ENCODE peak calls at places on chromosomes 4 and X, in five cellular contexts. B is HCT116, Y is H7, G is neural progenitor cell, V is PC-3. Z is an unnamed sample.
A peak's percentile ranks its signal among the peaks of the same experiment; 100 is the strongest.

GRCh38 chr4:176444741-176445140 is 125.0 kb downstream of the SPCS3 start:
- DNase-seq in V (peak; percentile 67), G (no peak), Y (no peak), B (no peak), Z (no peak)

GRCh38 chr4:184936071-184936470 is 82.2 kb upstream of the HELT start:
- DNase-seq in Y (no peak), G (no peak), V (no peak), B (no peak), Z (no peak)

GRCh38 chrX:108270280-108270679 is 167.9 kb downstream of the COL4A6 start:
- DNase-seq in V (no peak), Y (no peak), B (no peak), G (no peak), Z (no peak)

GRCh38 chrX:8484360-8484759 is 19.7 kb downstream of the VCX3B start:
- DNase-seq in B (no peak), V (no peak), G (no peak), Y (no peak), Z (no peak)

GRCh38 chrX:39967348-39967747 is 130.4 kb downstream of the BCOR start:
- DNase-seq in Y (no peak), V (peak; percentile 30), B (no peak), G (no peak), Z (no peak)

GRCh38 chr4:137651128-137651527 is 118.8 kb upstream of the PCDH18 start:
- DNase-seq in B (no peak), G (no peak), V (peak; percentile 45), Y (no peak), Z (no peak)

GRCh38 chrX:112636288-112636687 is 43.5 kb downstream of the LHFPL1 start:
- DNase-seq in B (no peak), G (no peak), V (no peak), Y (no peak), Z (no peak)

GRCh38 chrX:22952011-22952410 is 47.7 kb upstream of the DDX53 start:
- DNase-seq in B (no peak), G (no peak), V (peak; percentile 23), Y (peak; percentile 15), Z (no peak)

GRCh38 chr4:146976145-146976544 is 30.5 kb upstream of the TTC29 start:
- DNase-seq in V (peak; percentile 16), Y (no peak), G (peak; percentile 29), B (no peak), Z (peak; percentile 97)

GRCh38 chr4:172095161-172095560 is 282.0 kb downstream of the GALNTL6 start:
- DNase-seq in G (peak; percentile 8), Y (peak; percentile 4), V (no peak), B (no peak), Z (no peak)

GRCh38 chr4:8156617-8157016 is 2.0 kb downstream of the ABLIM2 start:
- DNase-seq in G (no peak), Y (no peak), B (no peak), V (no peak), Z (no peak)

GRCh38 chr4:8155660-8156421 is 2.8 kb downstream of the ABLIM2 start:
- DNase-seq in Y (peak; percentile 75), G (no peak), V (no peak), B (no peak), Z (no peak)

GRCh38 chr4:8158710-8159521 is at the start of gene ABLIM2:
- DNase-seq in Y (peak; percentile 100), G (peak; percentile 99), B (peak; percentile 91), V (peak; percentile 93), Z (peak; percentile 90)

GRCh38 chr4:8157944-8158709 is 486 bp downstream of the ABLIM2 start:
- DNase-seq in V (peak; percentile 11), B (no peak), Y (peak; percentile 75), G (no peak), Z (no peak)

GRCh38 chr4:8157496-8157895 is 1.1 kb downstream of the ABLIM2 start:
- DNase-seq in G (peak; percentile 28), Y (peak; percentile 69), B (no peak), V (no peak), Z (no peak)
- H3K4me3 ChIP-seq in G (peak overlapping the region; percentile 69), Y (no peak overlapping the region), B (peak overlapping the region; percentile 74), V (peak overlapping the region; percentile 70), Z (no peak overlapping the region)

DNA sequence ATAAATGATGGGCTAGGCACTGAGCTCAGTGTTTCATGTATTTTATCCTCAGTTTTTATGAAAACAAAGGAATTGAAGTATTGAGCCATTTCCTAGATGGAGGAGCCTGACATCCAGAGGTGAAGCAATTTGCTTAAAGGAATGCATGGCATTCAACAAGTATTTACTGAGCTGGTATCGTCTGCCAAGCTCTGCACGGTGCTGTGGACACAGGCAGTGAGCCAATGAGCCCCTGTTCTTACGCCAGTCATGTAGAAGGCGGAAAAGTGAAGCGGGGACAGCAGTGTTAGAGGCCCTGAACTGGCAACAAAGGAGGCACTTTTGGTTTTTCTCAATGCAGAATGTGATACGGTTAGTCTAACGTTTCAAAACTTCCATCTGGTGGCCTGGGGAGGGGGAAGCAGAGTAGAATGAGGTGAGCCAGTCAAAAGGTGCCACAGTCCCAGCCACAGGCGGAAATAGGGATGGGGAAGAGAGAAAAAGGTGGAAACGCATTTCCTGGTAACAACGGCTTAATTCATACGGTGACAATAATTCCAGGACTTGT is 134.1 kb downstream of the AFAP1 start:
- DNase-seq in Y (no peak), B (no peak), V (peak; percentile 92), G (peak; percentile 61), Z (peak; percentile 91)
- H3K4me3 ChIP-seq in Y (no peak overlapping the region), B (no peak overlapping the region), V (no peak overlapping the region), G (no peak overlapping the region), Z (no peak overlapping the region)

GRCh38 chrX:119617511-119618164 is 11.4 kb upstream of the NKRF start:
- DNase-seq in G (peak; percentile 36), Y (no peak), V (no peak), B (no peak), Z (no peak)
- H3K4me3 ChIP-seq in G (no peak overlapping the region), Y (no peak overlapping the region), V (no peak overlapping the region), B (no peak overlapping the region), Z (no peak overlapping the region)

DNA sequence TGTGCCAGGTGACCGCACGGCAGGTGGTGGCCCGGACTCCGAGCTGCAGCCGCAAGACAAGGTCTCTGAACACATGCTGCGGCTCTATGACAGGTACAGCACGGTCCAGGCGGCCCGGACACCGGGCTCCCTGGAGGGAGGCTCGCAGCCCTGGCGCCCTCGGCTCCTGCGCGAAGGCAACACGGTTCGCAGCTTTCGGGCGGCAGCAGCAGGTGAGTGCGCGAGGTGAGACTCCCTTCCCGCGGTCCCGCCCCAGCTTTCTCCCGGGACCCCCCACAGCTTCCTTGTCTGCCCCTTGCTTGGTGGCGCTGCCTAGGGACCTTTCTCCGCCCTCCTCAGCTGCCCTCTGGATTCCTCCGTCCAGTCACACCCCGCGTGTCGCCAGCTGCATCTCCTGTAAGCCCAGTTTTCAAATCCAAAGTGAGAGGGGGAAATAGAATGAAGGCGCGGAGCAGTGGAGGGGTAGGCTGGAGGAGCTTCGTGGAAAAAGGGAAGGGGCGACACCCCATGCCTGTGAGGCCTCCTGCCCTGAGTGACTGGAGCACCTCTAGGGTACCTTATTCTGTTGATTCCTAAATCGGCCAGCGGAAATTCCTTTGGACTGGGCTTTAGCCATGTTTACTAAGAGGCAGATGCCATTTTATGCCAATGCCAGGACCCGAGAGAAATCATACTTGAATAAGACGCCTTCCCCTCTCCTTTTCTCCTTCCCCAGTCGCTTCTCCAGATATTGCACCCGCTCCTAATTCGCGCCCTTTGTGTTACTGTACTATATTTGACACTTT is 1.1 kb downstream of the BMP3 start:
- DNase-seq in V (no peak), Y (peak; percentile 68), B (no peak), G (peak; percentile 56), Z (no peak)
- H3K4me3 ChIP-seq in V (peak overlapping the region; percentile 74), Y (peak overlapping the region; percentile 51), B (no peak overlapping the region), G (peak overlapping the region; percentile 70), Z (no peak overlapping the region)

GRCh38 chr4:153643406-153644016 is 40.6 kb upstream of the TLR2 start:
- DNase-seq in B (peak; percentile 46), G (peak; percentile 11), V (peak; percentile 60), Y (no peak), Z (peak; percentile 26)
- H3K4me3 ChIP-seq in B (no peak overlapping the region), G (no peak overlapping the region), V (no peak overlapping the region), Y (no peak overlapping the region), Z (no peak overlapping the region)

Z was measured in LNCaP clone FGC.